ENCODE peak calls at places on chromosomes 1 and 21, in nine cellular contexts. W is upper lobe of left lung, M is DND-41, R is tibial artery, J is heart right ventricle, S is ovary, I is esophagus squamous epithelium, X is tibial nerve, E is endodermal cell. V is an unnamed sample. For H3K36me3, the result is how much of the 10 kb centered on the place peaks cover.

GRCh38 chr1:33088119-33088906 is 7.4 kb downstream of the AZIN2 start:
- DNase-seq in R (no peak), X (no peak), I (no peak), S (no peak), J (no peak), E (no peak), M (no peak), W (no peak), V (peak)

GRCh38 chr1:205585169-205585834 is 46.5 kb downstream of the ELK4 start:
- DNase-seq in I (no peak), E (peak), R (no peak), X (no peak), W (no peak), J (no peak), M (no peak), S (no peak), V (no peak)

GRCh38 chr21:41819856-41820281 is 53.0 kb upstream of the RIPK4 start:
- DNase-seq in J (no peak), M (no peak), I (no peak), S (no peak), W (no peak), X (no peak), R (no peak), E (no peak), V (no peak)

GRCh38 chr21:33036430-33037162 is 10.9 kb downstream of the OLIG2 start:
- DNase-seq in M (peak), R (no peak), E (peak), S (no peak), I (no peak), W (peak), J (no peak), X (no peak), V (peak)

GRCh38 chr21:38597436-38597835 is 99.2 kb upstream of the ERG start:
- DNase-seq in I (no peak), R (no peak), J (no peak), W (no peak), S (no peak), E (no peak), M (no peak), X (no peak), V (peak)

GRCh38 chr1:90220496-90220895 is 225.6 kb downstream of the ZNF326 start:
- DNase-seq in X (no peak), M (no peak), I (no peak), J (no peak), W (no peak), E (no peak), R (no peak), S (no peak), V (no peak)

GRCh38 chr21:16541366-16541765 is 811.6 kb downstream of the USP25 start:
- DNase-seq in E (no peak), R (no peak), I (no peak), W (no peak), X (no peak), S (no peak), M (no peak), J (no peak), V (peak)

GRCh38 chr1:243440406-243440805 is 184.6 kb downstream of the SDCCAG8 start:
- DNase-seq in I (no peak), R (no peak), E (no peak), W (no peak), X (no peak), J (no peak), S (no peak), M (no peak), V (no peak)

GRCh38 chr1:85578321-85579295 is 2.0 kb upstream of the CCN1 start:
- DNase-seq in J (no peak), M (no peak), I (no peak), E (no peak), S (no peak), W (no peak), X (no peak), R (no peak), V (no peak)

GRCh38 chr1:21295059-21295401 is 4.8 kb upstream of the ECE1 start:
- DNase-seq in R (no peak), M (no peak), E (no peak), X (no peak), W (no peak), J (no peak), I (no peak), S (no peak), V (peak)

GRCh38 chr21:41529769-41530168 is 21.8 kb upstream of the TMPRSS2 start:
- DNase-seq in I (no peak), J (no peak), S (no peak), M (no peak), X (no peak), R (no peak), W (no peak), E (no peak), V (no peak)

GRCh38 chr21:33668620-33669019 is 26.3 kb downstream of the ITSN1 start:
- DNase-seq in S (no peak), E (no peak), I (no peak), M (no peak), J (no peak), W (no peak), X (no peak), R (no peak), V (no peak)

GRCh38 chr1:226912587-226913176 is 27.4 kb upstream of the COQ8A start:
- DNase-seq in S (peak), I (no peak), W (peak), M (no peak), E (peak), J (peak), R (peak), X (no peak), V (peak)

GRCh38 chr1:234515821-234516241 is 36.9 kb upstream of the TARBP1 start:
- DNase-seq in E (no peak), I (no peak), J (no peak), W (no peak), R (no peak), X (no peak), S (no peak), M (no peak), V (peak)

GRCh38 chr1:169550294-169550693 is 36.0 kb downstream of the F5 start:
- DNase-seq in R (no peak), J (no peak), X (peak), I (no peak), S (no peak), M (no peak), W (no peak), E (peak), V (peak)

GRCh38 chr1:151147132-151147503 is 687 bp upstream of the SEMA6C start:
- DNase-seq in J (no peak), E (no peak), M (no peak), I (no peak), W (no peak), R (no peak), X (no peak), S (no peak), V (peak)

GRCh38 chr1:98292994-98293393 is 368.5 kb upstream of the SNX7 start:
- DNase-seq in X (no peak), S (no peak), E (no peak), I (no peak), R (no peak), J (no peak), M (no peak), W (no peak), V (peak)

GRCh38 chr1:180785887-180786286 is 126.8 kb upstream of the KIAA1614 start:
- DNase-seq in W (no peak), X (no peak), E (no peak), M (no peak), I (no peak), S (no peak), J (no peak), R (no peak), V (no peak)

GRCh38 chr1:84724128-84724860 is 34.0 kb upstream of the SSX2IP start:
- DNase-seq in E (peak), X (no peak), M (peak), W (no peak), R (no peak), J (no peak), I (no peak), S (no peak), V (no peak)

GRCh38 chr1:218459878-218460277 is 114.7 kb downstream of the TGFB2 start:
- DNase-seq in W (no peak), R (peak), M (no peak), X (no peak), I (no peak), S (no peak), J (no peak), E (peak), V (peak)

GRCh38 chr21:28447453-28447852 is 545.2 kb downstream of the LTN1 start:
- DNase-seq in M (no peak), I (no peak), J (no peak), R (no peak), E (no peak), W (no peak), S (no peak), X (no peak), V (no peak)

GRCh38 chr21:44509539-44509938 is 30.5 kb downstream of the KRTAP10-1 start:
- DNase-seq in J (peak), I (no peak), R (no peak), S (no peak), M (peak), W (peak), X (no peak), E (no peak), V (no peak)

GRCh38 chr1:80202118-80202517 is 1195.6 kb upstream of the ADGRL4 start:
- DNase-seq in W (no peak), R (no peak), I (no peak), S (no peak), J (no peak), X (no peak), M (no peak), E (no peak), V (no peak)

GRCh38 chr1:204093756-204094155 is 20.8 kb downstream of the SOX13 start:
- DNase-seq in S (no peak), J (no peak), W (no peak), E (no peak), I (no peak), X (no peak), M (no peak), R (no peak), V (no peak)

GRCh38 chr1:56575865-56576264 is 3.5 kb downstream of the PLPP3 start:
- DNase-seq in M (no peak), R (no peak), S (no peak), J (no peak), E (no peak), X (no peak), W (no peak), I (no peak), V (no peak)
- H3K4me3 ChIP-seq in M (no peak), R (peak), S (peak), J (peak), E (peak), X (peak), W (peak), I (peak), V (no peak)

GRCh38 chr1:7120863-7121621 is 335.8 kb downstream of the CAMTA1 start:
- DNase-seq in X (no peak), M (no peak), J (peak), S (no peak), E (peak), I (no peak), W (no peak), R (no peak), V (no peak)
- TF ChIP-seq CTCF in X (no peak), M (peak), J (no peak), S (no peak), E (peak), I (no peak), W (no peak), R (no peak), V (peak)

GRCh38 chr1:154962238-154962678 is 676 bp upstream of the PYGO2 start:
- DNase-seq in J (no peak), R (no peak), I (no peak), W (no peak), X (peak), E (peak), M (peak), S (peak), V (peak)
- H3K36me3 ChIP-seq in J (under half), R (under half), I (half or more), W (under half), X (under half), E (half or more), M (half or more), S (under half), V (under half)

DNA sequence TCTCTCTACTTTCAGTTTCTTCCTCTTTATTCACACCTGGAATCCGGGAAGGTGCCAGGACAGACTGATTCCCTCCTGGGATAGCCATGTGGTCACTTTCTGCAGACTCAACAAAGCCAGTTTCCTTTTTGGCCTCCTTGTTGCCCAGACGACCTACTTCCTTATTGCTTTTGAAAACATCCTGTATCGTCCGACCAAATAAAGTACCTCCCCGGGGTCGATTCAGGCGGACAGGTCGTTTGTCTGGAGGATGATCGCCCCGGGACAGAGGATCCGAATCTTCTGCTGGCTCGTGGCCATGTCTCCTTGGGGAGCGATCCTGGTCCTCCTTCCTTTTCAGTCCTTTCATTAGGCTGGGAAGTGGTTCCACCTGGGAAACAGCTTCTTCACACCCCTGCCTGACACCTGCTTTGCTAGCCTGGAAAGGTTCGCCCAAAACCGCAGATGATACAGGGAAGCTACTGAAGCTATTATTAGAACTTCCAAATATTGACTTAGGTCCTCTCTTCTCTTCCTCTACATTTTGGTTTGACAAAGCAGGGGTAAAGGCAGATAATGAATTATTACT is 1.2 kb downstream of the MCM3AP start:
- DNase-seq in I (no peak), X (no peak), S (no peak), R (no peak), E (no peak), J (no peak), W (no peak), M (no peak), V (no peak)
- H3K4me3 ChIP-seq in I (peak), X (no peak), S (no peak), R (peak), E (peak), J (no peak), W (no peak), M (no peak), V (no peak)

DNA sequence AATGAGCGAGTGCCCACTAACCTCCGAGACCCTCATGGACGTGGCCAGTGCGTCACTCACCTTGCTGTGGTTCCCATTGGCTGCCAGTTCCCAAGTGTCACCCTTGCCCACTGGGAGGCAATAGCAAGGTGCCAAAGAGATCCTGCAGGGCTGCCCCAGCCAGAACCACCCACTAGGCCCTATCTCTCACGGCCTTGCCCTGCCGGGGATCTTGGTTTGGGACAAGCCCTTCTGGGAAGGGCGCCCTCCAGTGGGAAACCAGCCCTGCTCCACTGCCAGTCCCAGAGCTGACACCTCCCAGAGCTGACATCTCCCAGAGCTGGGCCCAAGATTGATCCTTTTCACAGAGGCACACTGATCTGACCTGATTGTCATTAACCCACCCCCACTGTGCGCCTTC is 2.1 kb upstream of the SELENON start:
- DNase-seq in J (no peak), X (no peak), I (no peak), W (peak), M (peak), R (no peak), S (no peak), E (peak), V (peak)
- TF ChIP-seq CTCF in J (peak), X (peak), I (no peak), W (peak), M (peak), R (no peak), S (no peak), E (peak), V (peak)

GRCh38 chr1:150087415-150087814 is 19.8 kb downstream of the VPS45 start:
- DNase-seq in E (no peak), I (no peak), J (no peak), R (no peak), X (no peak), W (no peak), S (no peak), M (no peak), V (no peak)

GRCh38 chr1:150082494-150082893 is 14.9 kb downstream of the VPS45 start:
- DNase-seq in M (no peak), X (no peak), R (no peak), W (no peak), S (no peak), E (no peak), I (no peak), J (no peak), V (no peak)

GRCh38 chr1:150085406-150085805 is 17.8 kb downstream of the VPS45 start:
- DNase-seq in S (no peak), E (no peak), I (no peak), W (no peak), X (no peak), J (no peak), M (no peak), R (no peak), V (no peak)

GRCh38 chr1:150080784-150081183 is 13.2 kb downstream of the VPS45 start:
- DNase-seq in X (no peak), I (no peak), M (no peak), E (no peak), R (no peak), S (no peak), W (no peak), J (no peak), V (no peak)

GRCh38 chr1:150083907-150084306 is 16.3 kb downstream of the VPS45 start:
- DNase-seq in W (no peak), S (no peak), E (no peak), M (no peak), R (no peak), I (no peak), J (no peak), X (no peak), V (no peak)
- H3K36me3 ChIP-seq in W (under half), S (under half), E (half or more), M (half or more), R (under half), I (under half), J (under half), X (under half), V (under half)